ENCODE peak calls at places on chromosome 5, in eight cellular contexts. I is stomach, J is suprapubic skin, A is HL-60, Y is sigmoid colon, Q is upper lobe of left lung, D is prostate gland, L is spleen. B is an unnamed sample.

GRCh38 chr5:81232449-81233079 is 558 bp upstream of the CKMT2 start:
- DNase-seq in I (no peak), J (no peak), A (no peak), Y (peak; percentile 82), Q (peak; percentile 48), D (no peak), L (no peak), B (no peak)

GRCh38 chr5:60820593-60821487 is 23.2 kb downstream of the ELOVL7 start:
- DNase-seq in I (no peak), J (no peak), A (no peak), Y (no peak), Q (no peak), D (no peak), L (no peak), B (no peak)

GRCh38 chr5:127683006-127683405 is 20.2 kb upstream of the CCDC192 start:
- DNase-seq in I (peak; percentile 30), J (no peak), A (no peak), Y (no peak), Q (no peak), D (no peak), L (no peak), B (peak; percentile 54)

GRCh38 chr5:174222891-174223290 is 177.4 kb downstream of the NSG2 start:
- DNase-seq in I (no peak), J (no peak), A (no peak), Y (no peak), Q (no peak), D (no peak), L (no peak), B (no peak)

GRCh38 chr5:36777105-36777757 is 99.3 kb upstream of the NIPBL start:
- DNase-seq in I (no peak), J (no peak), A (no peak), Y (no peak), Q (no peak), D (no peak), L (no peak), B (no peak)

GRCh38 chr5:147507480-147508126 is 2.3 kb downstream of the DPYSL3 start:
- DNase-seq in I (no peak), J (no peak), A (no peak), Y (peak; percentile 82), Q (no peak), D (no peak), L (no peak), B (no peak)

GRCh38 chr5:79091064-79091463 is 20.5 kb upstream of the BHMT start:
- DNase-seq in I (no peak), J (no peak), A (no peak), Y (no peak), Q (no peak), D (no peak), L (no peak), B (no peak)

GRCh38 chr5:9283021-9283420 is 262.9 kb downstream of the SEMA5A start:
- DNase-seq in I (no peak), J (no peak), A (no peak), Y (no peak), Q (no peak), D (no peak), L (no peak), B (no peak)

GRCh38 chr5:10634562-10634961 is 70.7 kb downstream of the ANKRD33B start:
- DNase-seq in I (no peak), J (peak; percentile 12), A (no peak), Y (no peak), Q (no peak), D (no peak), L (no peak), B (no peak)

GRCh38 chr5:4095918-4096630 is 500.4 kb downstream of the IRX1 start:
- DNase-seq in I (no peak), J (no peak), A (no peak), Y (no peak), Q (no peak), D (no peak), L (no peak), B (no peak)

GRCh38 chr5:178288373-178289368 is 56.1 kb upstream of the PHYKPL start:
- DNase-seq in I (no peak), J (no peak), A (no peak), Y (peak; percentile 55), Q (no peak), D (peak; percentile 88), L (peak; percentile 36), B (peak; percentile 77)

GRCh38 chr5:151703227-151703626 is 16.5 kb upstream of the SPARC start:
- DNase-seq in I (no peak), J (no peak), A (no peak), Y (no peak), Q (no peak), D (no peak), L (no peak), B (no peak)

GRCh38 chr5:135174315-135175096 is 140.5 kb upstream of the PITX1 start:
- DNase-seq in I (no peak), J (no peak), A (no peak), Y (no peak), Q (no peak), D (no peak), L (no peak), B (no peak)
- TF ChIP-seq CTCF in I (no peak), J (no peak), A (no peak), Y (no peak), Q (no peak), D (no peak), L (no peak), B (no peak)

GRCh38 chr5:139635606-139636206 is 12.4 kb upstream of the CXXC5 start:
- DNase-seq in I (peak; percentile 83), J (peak; percentile 90), A (no peak), Y (peak; percentile 92), Q (no peak), D (no peak), L (peak; percentile 91), B (no peak)
- TF ChIP-seq POLR2AphosphoS5 in I (peak; percentile 81), J (no peak), A (no peak), Y (no peak), Q (peak; percentile 43), D (no peak), L (peak; percentile 37), B (peak; percentile 48)

GRCh38 chr5:74184649-74185048 is 455.9 kb downstream of the ENC1 start:
- DNase-seq in I (no peak), J (no peak), A (no peak), Y (no peak), Q (no peak), D (no peak), L (no peak), B (no peak)
- TF ChIP-seq CTCF in I (no peak), J (no peak), A (no peak), Y (no peak), Q (no peak), D (no peak), L (no peak), B (no peak)

DNA sequence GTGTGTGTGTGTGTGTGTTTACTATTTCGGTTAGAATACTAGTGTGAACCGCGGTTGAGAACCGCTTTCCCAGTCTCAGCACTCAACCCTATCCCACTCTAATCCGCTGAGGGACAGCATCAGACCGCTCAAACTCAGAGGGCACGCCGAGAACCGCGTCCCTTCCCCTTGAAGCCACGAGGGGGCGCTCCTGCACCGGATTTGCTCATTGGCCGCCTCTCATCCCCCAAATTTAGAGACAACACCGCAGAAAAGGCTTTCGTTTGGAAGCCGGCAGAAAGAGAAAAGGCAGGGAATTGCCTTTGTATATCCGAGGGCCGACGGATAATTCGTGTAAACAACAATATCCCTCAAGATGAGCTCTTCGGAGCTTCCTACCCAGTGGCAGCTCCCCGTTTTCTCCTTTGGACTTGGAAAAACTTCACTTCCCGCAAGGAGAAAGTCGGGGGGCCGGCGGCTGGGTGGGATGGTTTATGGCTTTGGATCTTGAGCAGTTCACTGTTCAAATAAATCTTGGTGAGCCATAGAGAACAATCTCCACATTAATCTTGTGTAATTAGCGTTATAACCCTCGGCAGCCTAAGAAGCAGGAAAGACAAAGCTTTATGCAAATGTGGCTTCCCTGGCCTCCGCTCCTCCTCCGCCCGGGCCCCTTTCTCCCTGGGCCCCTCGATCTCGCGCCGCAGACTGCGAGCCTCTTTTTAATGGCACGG is 296.7 kb downstream of the PARP8 start:
- DNase-seq in I (peak; percentile 88), J (peak; percentile 88), A (peak; percentile 21), Y (peak; percentile 83), Q (peak; percentile 62), D (peak; percentile 63), L (peak; percentile 86), B (peak; percentile 40)
- TF ChIP-seq POLR2AphosphoS5 in I (peak; percentile 63), J (no peak), A (no peak), Y (no peak), Q (no peak), D (peak; percentile 62), L (no peak), B (no peak)

DNA sequence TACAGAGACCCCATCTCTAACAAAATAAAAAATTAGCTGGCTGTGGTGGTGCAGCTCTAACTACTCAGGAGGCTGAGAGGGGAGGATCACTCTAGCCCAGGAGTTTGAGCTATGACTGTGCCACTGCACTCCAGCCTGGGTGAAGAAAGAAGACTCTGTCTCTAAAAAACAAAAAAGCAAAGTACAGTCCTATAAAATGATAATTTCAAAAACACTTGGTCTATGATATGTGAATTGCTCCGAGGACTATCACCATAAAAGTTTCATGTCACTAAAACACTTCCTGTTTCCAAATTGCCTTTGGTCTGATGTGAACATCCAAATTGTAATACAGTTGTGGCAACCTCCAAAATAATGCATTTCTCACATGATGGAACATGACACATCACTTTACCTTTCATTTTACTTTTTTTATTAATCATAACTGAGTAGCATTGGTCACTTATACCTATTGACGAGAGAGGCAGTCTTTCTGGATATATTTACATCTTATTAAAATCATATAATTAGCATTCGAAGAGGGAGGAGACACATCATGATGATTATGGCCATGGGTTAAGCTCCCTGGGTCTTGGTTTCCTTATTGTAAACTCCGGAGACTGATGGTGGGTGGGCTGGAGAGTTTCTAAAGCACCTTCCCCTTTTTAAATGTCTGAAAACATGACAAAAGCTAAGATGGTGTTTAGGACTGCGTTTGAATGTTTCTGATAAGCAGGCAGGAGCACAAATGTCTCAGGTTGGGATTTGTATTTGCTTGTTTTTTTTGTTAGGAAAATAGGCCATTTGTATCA is 25.8 kb upstream of the CD180 start:
- DNase-seq in I (no peak), J (no peak), A (no peak), Y (no peak), Q (no peak), D (no peak), L (no peak), B (no peak)
- TF ChIP-seq CTCF in I (no peak), J (no peak), A (no peak), Y (no peak), Q (no peak), D (no peak), L (no peak), B (no peak)

GRCh38 chr5:121634946-121635345 is 216.7 kb upstream of the FTMT start:
- DNase-seq in I (no peak), J (no peak), A (no peak), Y (no peak), Q (no peak), D (no peak), L (no peak), B (no peak)

GRCh38 chr5:121628783-121629182 is 222.9 kb upstream of the FTMT start:
- DNase-seq in I (no peak), J (no peak), A (no peak), Y (no peak), Q (no peak), D (no peak), L (no peak), B (no peak)

DNA sequence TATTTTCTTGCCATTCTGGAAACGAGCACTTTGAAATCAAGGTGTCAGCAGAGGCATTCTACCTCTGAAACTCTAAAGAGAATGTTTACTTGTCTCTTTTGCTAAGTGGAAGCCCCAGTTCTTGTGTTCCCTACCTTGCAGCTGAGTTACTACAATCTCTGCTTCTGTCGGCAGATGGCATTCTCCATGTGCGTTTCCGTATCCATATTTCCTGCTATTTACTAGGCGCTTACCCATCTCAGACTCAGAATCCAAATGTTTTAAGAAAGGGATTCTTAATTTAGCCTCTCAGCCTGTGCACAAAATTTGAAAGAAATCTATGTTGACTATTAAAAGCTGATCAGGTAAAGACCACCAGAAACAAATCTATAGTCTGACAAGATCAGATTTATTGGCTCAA is 221.3 kb upstream of the FTMT start:
- DNase-seq in I (no peak), J (no peak), A (no peak), Y (no peak), Q (no peak), D (no peak), L (no peak), B (no peak)
- TF ChIP-seq POLR2AphosphoS5 in I (no peak), J (no peak), A (no peak), Y (no peak), Q (no peak), D (no peak), L (no peak), B (no peak)